ENCODE peak calls at places on chromosomes 2 and 18, in four cellular contexts. Y is ovary, I is gastrocnemius medialis, P is esophagus squamous epithelium. J is an unnamed sample.

GRCh38 chr2:8452979-8453903 is 228.6 kb upstream of the ID2 start:
- DNase-seq in Y (no peak), I (no peak), P (no peak), J (no peak)

GRCh38 chr2:12005886-12006681 is 259.7 kb downstream of the LPIN1 start:
- DNase-seq in Y (no peak), I (no peak), P (no peak), J (no peak)

GRCh38 chr2:38947241-38948239 is 57.9 kb downstream of the ARHGEF33 start:
- DNase-seq in Y (peak), I (peak), P (no peak), J (peak)

GRCh38 chr18:48563027-48563426 is 24.2 kb downstream of the CTIF start:
- DNase-seq in Y (no peak), I (no peak), P (no peak), J (no peak)

GRCh38 chr2:98899041-98899702 is 36.9 kb downstream of the CRACDL start:
- DNase-seq in Y (no peak), I (no peak), P (no peak), J (no peak)

GRCh38 chr2:152755029-152755428 is 36.6 kb downstream of the ARL6IP6 start:
- DNase-seq in Y (peak), I (no peak), P (no peak), J (no peak)

GRCh38 chr2:201955702-201956141 is 77.9 kb upstream of the FZD7 start:
- DNase-seq in Y (peak), I (peak), P (no peak), J (no peak)

GRCh38 chr2:16746833-16747232 is 81.2 kb upstream of the CYRIA start:
- DNase-seq in Y (no peak), I (no peak), P (no peak), J (no peak)

GRCh38 chr2:153405196-153405595 is 73.4 kb downstream of the RPRM start:
- DNase-seq in Y (no peak), I (no peak), P (no peak), J (no peak)

GRCh38 chr2:173644146-173644545 is 289.5 kb downstream of the CDCA7 start:
- DNase-seq in Y (no peak), I (no peak), P (no peak), J (no peak)

GRCh38 chr2:182372661-182373060 is 54.2 kb downstream of the PDE1A start:
- DNase-seq in Y (no peak), I (peak), P (no peak), J (peak)

GRCh38 chr18:44799422-44800421 is 119.0 kb downstream of the SETBP1 start:
- DNase-seq in Y (no peak), I (no peak), P (no peak), J (no peak)

GRCh38 chr2:111168528-111168929 is 47.8 kb downstream of the BCL2L11 start:
- DNase-seq in Y (no peak), I (peak), P (no peak), J (no peak)

GRCh38 chr2:202750778-202751427 is 116.1 kb downstream of the FAM117B start:
- DNase-seq in Y (no peak), I (no peak), P (no peak), J (no peak)

GRCh38 chr2:172252154-172252553 is 149.5 kb upstream of the DLX2 start:
- DNase-seq in Y (no peak), I (peak), P (no peak), J (no peak)

GRCh38 chr2:100606332-100606731 is 43.5 kb downstream of the PDCL3 start:
- DNase-seq in Y (no peak), I (no peak), P (no peak), J (no peak)

GRCh38 chr2:34317797-34318196 is 718.7 kb upstream of the FAM98A start:
- DNase-seq in Y (no peak), I (no peak), P (no peak), J (no peak)

GRCh38 chr2:209960676-209961630 is 41.5 kb upstream of the RPE start:
- DNase-seq in Y (no peak), I (no peak), P (peak), J (peak)

GRCh38 chr2:102509749-102510148 is 36.7 kb downstream of the SLC9A4 start:
- DNase-seq in Y (no peak), I (no peak), P (no peak), J (no peak)

GRCh38 chr2:39873586-39873985 is 94.5 kb upstream of the THUMPD2 start:
- DNase-seq in Y (no peak), I (no peak), P (no peak), J (no peak)

GRCh38 chr2:233261819-233262555 is 10.5 kb downstream of the ATG16L1 start:
- DNase-seq in Y (no peak), I (no peak), P (no peak), J (no peak)

GRCh38 chr2:102253753-102254150 is 57.6 kb upstream of the IL1RL1 start:
- DNase-seq in Y (no peak), I (no peak), P (no peak), J (no peak)

GRCh38 chr2:121626777-121627524 is 22.3 kb downstream of the CLASP1 start:
- DNase-seq in Y (peak), I (peak), P (no peak), J (peak)

DNA sequence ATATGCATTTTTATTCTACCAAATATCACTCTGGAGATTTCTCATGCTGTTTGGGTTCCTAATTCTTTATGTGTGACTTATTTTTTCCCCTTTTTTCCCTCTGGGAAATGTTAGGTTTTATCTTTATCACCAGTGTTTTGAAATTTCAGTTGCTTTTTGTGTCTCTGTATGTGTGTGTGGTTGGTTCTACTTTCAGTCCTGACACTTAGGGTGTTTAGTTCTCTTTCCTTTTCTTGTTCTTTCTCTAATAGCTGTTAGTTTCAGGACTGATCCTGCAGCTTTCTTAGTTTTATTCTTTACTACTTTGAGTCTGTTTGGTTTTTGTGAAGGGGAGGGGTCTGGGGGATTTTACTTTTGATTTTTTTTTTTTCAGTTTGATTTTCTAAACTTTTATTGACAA is 23.1 kb downstream of the PPM1B start:
- DNase-seq in Y (no peak), I (no peak), P (no peak), J (no peak)
- TF ChIP-seq CTCF in Y (no peak), I (no peak), P (no peak), J (no peak)

DNA sequence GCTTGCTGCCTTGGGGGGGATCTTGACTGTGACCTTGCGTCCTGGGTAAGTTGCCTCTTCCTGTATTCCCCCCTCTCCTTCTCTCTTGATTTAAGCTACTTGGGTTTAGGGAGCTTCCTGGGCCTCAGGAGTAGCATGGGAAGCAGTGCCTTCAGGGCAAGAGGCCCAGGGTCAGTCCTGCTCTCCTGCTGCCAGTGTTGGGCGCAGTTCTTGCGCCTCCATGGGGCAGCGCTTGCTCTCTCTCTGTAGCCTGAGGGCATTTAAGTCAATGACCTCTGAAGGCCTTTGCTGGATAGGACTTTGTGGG is 164.1 kb downstream of the LDLRAD4 start:
- DNase-seq in Y (no peak), I (no peak), P (no peak), J (no peak)
- H3K27ac ChIP-seq in Y (no peak), I (peak), P (peak), J (peak)

GRCh38 chr2:229889023-229889422 is 32.8 kb downstream of the TRIP12 start:
- DNase-seq in Y (no peak), I (no peak), P (no peak), J (no peak)
- TF ChIP-seq POLR2A in Y (no peak), I (no peak), P (no peak), J (no peak)

GRCh38 chr2:162221064-162221463 is 22.2 kb downstream of the FAP start:
- DNase-seq in Y (peak), I (peak), P (no peak), J (peak)
- TF ChIP-seq CTCF in Y (no peak), I (peak), P (peak), J (peak)

GRCh38 chr2:10792001-10792400 is 20.6 kb downstream of the PDIA6 start:
- DNase-seq in Y (no peak), I (no peak), P (no peak), J (no peak)
- H3K27ac ChIP-seq in Y (no peak), I (peak), P (no peak), J (no peak)

DNA sequence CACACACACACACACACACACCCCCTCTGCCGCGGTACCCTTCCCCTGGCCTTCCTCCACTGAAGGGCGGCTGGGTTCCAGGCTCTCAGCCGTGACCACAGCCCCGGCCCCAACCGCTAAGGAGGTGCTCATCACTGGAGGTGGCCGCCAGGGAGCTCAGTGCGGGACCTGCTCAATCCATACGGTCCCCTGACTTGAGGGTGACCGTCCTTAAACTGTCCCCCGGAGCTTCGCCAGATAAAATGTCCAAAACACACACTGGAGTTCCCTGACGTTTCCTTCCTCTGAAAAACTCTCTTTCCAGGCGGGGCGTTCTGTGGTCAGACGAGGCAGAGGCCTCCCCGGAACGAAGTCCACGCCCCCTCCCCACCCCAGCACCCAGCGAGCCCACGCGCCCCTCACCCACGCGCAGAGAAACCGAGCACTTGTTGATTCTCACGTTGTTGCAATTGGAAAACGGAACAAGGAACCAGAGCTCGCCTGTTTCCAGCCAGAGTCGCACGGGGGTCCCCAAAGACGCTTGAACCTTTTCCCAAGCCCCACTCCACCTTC is 1.4 kb downstream of the MBP start:
- DNase-seq in Y (peak), I (peak), P (no peak), J (no peak)
- TF ChIP-seq POLR2A in Y (no peak), I (no peak), P (no peak), J (peak)

J was measured in prostate gland.